ENCODE peak calls at places on chromosomes 12 and 14, in nine cellular contexts. N is ovary, S is breast epithelium, T is HCT116, P is right lobe of liver, K is HepG2, R is IMR-90, L is K562, X is heart left ventricle. C is an unnamed sample.
A peak's percentile ranks its signal among the peaks of the same experiment; 100 is the strongest.

GRCh38 chr12:41368006-41368405 is 179.9 kb downstream of the PDZRN4 start:
- DNase-seq in T (peak; percentile 7), L (no peak), S (no peak), K (no peak), X (no peak), P (no peak), N (no peak), R (peak; percentile 1), C (no peak)

GRCh38 chr14:69896972-69897371 is 17.8 kb downstream of the SMOC1 start:
- DNase-seq in S (no peak), T (no peak), X (no peak), K (peak; percentile 31), L (no peak), N (no peak), R (no peak), P (peak; percentile 75), C (no peak)

GRCh38 chr14:100679707-100680438 is 46.8 kb upstream of the DLK1 start:
- DNase-seq in S (peak; percentile 43), L (no peak), N (peak; percentile 89), X (peak; percentile 63), P (peak; percentile 70), K (peak; percentile 83), R (peak; percentile 73), T (no peak), C (no peak)

GRCh38 chr12:117002040-117002832 is 91.5 kb downstream of the FBXW8 start:
- DNase-seq in K (no peak), S (no peak), L (no peak), R (peak; percentile 56), P (no peak), N (no peak), T (no peak), X (no peak), C (no peak)

GRCh38 chr14:61090432-61091216 is 109.6 kb downstream of the SLC38A6 start:
- DNase-seq in S (no peak), T (no peak), X (no peak), P (no peak), R (peak; percentile 48), N (no peak), K (no peak), L (no peak), C (no peak)

GRCh38 chr12:128180166-128180565 is 86.8 kb upstream of the TMEM132C start:
- DNase-seq in T (no peak), R (no peak), L (no peak), K (no peak), N (no peak), S (no peak), P (no peak), X (no peak), C (no peak)

GRCh38 chr12:3988519-3989217 is 115.5 kb upstream of the PARP11 start:
- DNase-seq in T (no peak), N (no peak), L (no peak), R (no peak), S (no peak), P (no peak), X (no peak), K (no peak), C (no peak)

GRCh38 chr12:104358353-104359003 is 54.9 kb downstream of the EID3 start:
- DNase-seq in S (peak; percentile 41), P (peak; percentile 60), T (peak; percentile 35), L (peak; percentile 67), R (peak; percentile 61), K (peak; percentile 41), N (peak; percentile 63), X (peak; percentile 59), C (peak; percentile 58)

GRCh38 chr14:63276492-63277342 is 42.0 kb downstream of the GPHB5 start:
- DNase-seq in K (peak; percentile 17), L (peak; percentile 26), R (peak; percentile 64), S (no peak), T (peak; percentile 21), P (no peak), X (no peak), N (no peak), C (no peak)

GRCh38 chr12:46401703-46402102 is 29.1 kb upstream of the SLC38A2 start:
- DNase-seq in P (no peak), R (peak; percentile 58), T (no peak), K (no peak), L (no peak), X (peak; percentile 46), S (no peak), N (peak; percentile 57), C (no peak)

GRCh38 chr14:95023886-95024285 is 133.4 kb downstream of the DICER1 start:
- DNase-seq in P (no peak), K (no peak), R (peak; percentile 6), X (no peak), T (no peak), L (no peak), N (no peak), S (no peak), C (no peak)

GRCh38 chr12:40697566-40698257 is 5.5 kb downstream of the CNTN1 start:
- DNase-seq in L (no peak), T (no peak), P (no peak), S (no peak), K (no peak), N (no peak), R (no peak), X (no peak), C (no peak)

GRCh38 chr12:130280226-130280625 is 57.5 kb upstream of the PIWIL1 start:
- DNase-seq in R (no peak), P (no peak), S (no peak), T (no peak), X (no peak), L (no peak), N (no peak), K (no peak), C (no peak)

GRCh38 chr12:52239767-52240166 is 6.7 kb downstream of the KRT7 start:
- DNase-seq in N (no peak), S (no peak), K (no peak), X (no peak), P (no peak), L (no peak), R (no peak), T (no peak), C (no peak)

GRCh38 chr12:52243264-52243773 is 10.3 kb downstream of the KRT7 start:
- DNase-seq in P (no peak), X (no peak), L (no peak), N (no peak), K (no peak), T (no peak), S (peak; percentile 81), R (peak; percentile 28), C (peak; percentile 84)

GRCh38 chr12:52238916-52239649 is 6.0 kb downstream of the KRT7 start:
- DNase-seq in S (no peak), R (no peak), P (no peak), X (no peak), L (no peak), N (no peak), T (no peak), K (no peak), C (no peak)

GRCh38 chr12:52242442-52243263 is 9.6 kb downstream of the KRT7 start:
- DNase-seq in R (no peak), K (no peak), X (no peak), S (no peak), P (no peak), N (no peak), L (no peak), T (no peak), C (no peak)

GRCh38 chr12:52241205-52241842 is 8.3 kb downstream of the KRT7 start:
- DNase-seq in K (no peak), L (no peak), X (no peak), N (no peak), P (no peak), S (no peak), R (peak; percentile 39), T (no peak), C (no peak)
- TF ChIP-seq POLR2A in K (no peak), L (no peak), X (no peak), N (no peak), P (no peak), S (no peak), R (no peak), T (no peak), C (no peak)

GRCh38 chr14:24913746-24914145 is 136.2 kb downstream of the STXBP6 start:
- DNase-seq in R (no peak), T (no peak), K (no peak), X (no peak), S (no peak), N (no peak), L (no peak), P (no peak), C (no peak)
- TF ChIP-seq CTCF in R (no peak), T (no peak), K (no peak), X (no peak), S (no peak), N (no peak), L (no peak), P (no peak), C (no peak)

DNA sequence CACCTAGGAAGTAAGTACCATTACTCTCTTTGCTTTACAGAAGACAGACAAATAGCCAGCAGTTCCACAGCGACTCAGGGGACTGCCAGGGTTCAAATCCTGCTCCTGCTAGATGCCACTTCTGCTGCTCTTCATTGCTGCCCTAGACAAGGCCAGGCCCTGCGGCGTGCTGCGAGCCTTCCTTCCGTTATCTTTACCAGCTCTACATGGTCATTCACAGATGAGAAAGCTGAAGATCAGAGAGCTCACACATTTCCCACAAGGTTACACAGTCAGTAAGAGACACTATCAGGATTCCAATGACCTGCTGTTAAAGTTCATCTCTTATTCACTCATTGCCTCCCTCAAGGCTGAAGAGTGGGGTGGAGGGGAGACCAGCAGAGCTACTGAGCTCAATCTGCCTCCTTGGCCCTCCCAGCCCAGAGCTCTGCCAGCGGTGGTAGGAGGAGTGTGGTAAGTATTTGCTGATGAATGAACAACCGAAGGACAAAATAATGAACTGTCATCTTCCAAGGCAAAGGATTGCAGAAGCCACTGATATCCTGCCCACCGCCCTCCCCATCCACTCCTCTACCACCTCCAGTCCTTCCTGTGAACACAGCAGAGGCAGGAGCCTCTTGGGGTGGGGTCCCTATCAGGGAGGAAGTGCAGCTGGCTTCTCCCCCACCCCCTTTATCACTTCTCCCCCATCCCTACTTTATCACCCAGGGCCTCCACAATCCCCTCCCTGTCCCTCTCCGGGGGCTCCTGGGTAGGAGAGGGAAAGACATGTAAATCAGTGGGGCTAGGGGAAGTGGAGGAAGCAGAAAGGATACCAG is 14.7 kb upstream of the HDAC7 start:
- DNase-seq in S (no peak), X (no peak), N (no peak), K (no peak), T (no peak), R (no peak), L (peak; percentile 52), P (no peak), C (no peak)
- H3K4me3 ChIP-seq in S (no peak overlapping the region), X (no peak overlapping the region), N (no peak overlapping the region), K (no peak overlapping the region), T (no peak overlapping the region), R (no peak overlapping the region), L (no peak overlapping the region), P (no peak overlapping the region), C (no peak overlapping the region)

GRCh38 chr14:75404843-75405242 is 23.0 kb upstream of the JDP2 start:
- DNase-seq in R (no peak), N (no peak), S (no peak), P (no peak), L (no peak), T (no peak), K (no peak), X (no peak), C (no peak)

GRCh38 chr14:75402867-75403413 is 24.9 kb upstream of the JDP2 start:
- DNase-seq in K (no peak), T (no peak), X (no peak), L (no peak), R (no peak), S (no peak), N (no peak), P (no peak), C (no peak)

GRCh38 chr14:75401356-75401755 is 26.5 kb upstream of the JDP2 start:
- DNase-seq in L (no peak), S (no peak), X (peak; percentile 60), N (peak; percentile 80), R (peak; percentile 8), T (no peak), P (no peak), K (no peak), C (peak; percentile 89)

GRCh38 chr14:75399819-75400678 is 27.8 kb upstream of the JDP2 start:
- DNase-seq in X (peak; percentile 95), T (no peak), L (no peak), R (no peak), P (peak; percentile 92), K (no peak), S (peak; percentile 94), N (peak; percentile 67), C (peak; percentile 94)
- TF ChIP-seq POLR2A in X (no peak), T (no peak), L (no peak), R (no peak), P (no peak), K (no peak), S (no peak), N (no peak), C (no peak)

C was measured in lower leg skin.